ENCODE peak calls at places on chromosomes 1 and 21, in seven cellular contexts. I is IMR-90; Y is CD8-positive, alpha-beta T cell; L is ovary; M is OCI-LY7; H is H9; R is astrocyte. A is an unnamed sample. For H3K9me3, the result is how much of the 10 kb centered on the place peaks cover.

GRCh38 chr21:34926784-34927548 is 122.1 kb downstream of the RUNX1 start:
- DNase-seq in I (peak), Y (no peak), L (no peak), M (no peak), H (no peak), R (no peak), A (no peak)

GRCh38 chr1:37931148-37931492 is 15.7 kb downstream of the INPP5B start:
- DNase-seq in I (no peak), Y (peak), L (no peak), M (no peak), H (no peak), R (no peak), A (no peak)

GRCh38 chr21:45294509-45295291 is 7.0 kb upstream of the POFUT2 start:
- DNase-seq in I (peak), Y (no peak), L (peak), M (no peak), H (peak), R (peak), A (no peak)

GRCh38 chr1:227789881-227790400 is 25.5 kb upstream of the PRSS38 start:
- DNase-seq in I (no peak), Y (peak), L (no peak), M (no peak), H (no peak), R (no peak), A (no peak)

GRCh38 chr1:169062152-169062551 is 44.3 kb upstream of the ATP1B1 start:
- DNase-seq in I (no peak), Y (no peak), L (no peak), M (no peak), H (no peak), R (no peak), A (no peak)

GRCh38 chr1:67659229-67659628 is 25.8 kb upstream of the GADD45A start:
- DNase-seq in I (no peak), Y (no peak), L (no peak), M (no peak), H (no peak), R (no peak), A (no peak)

GRCh38 chr1:232953176-232953524 is 2.7 kb downstream of the NTPCR start:
- DNase-seq in I (no peak), Y (no peak), L (no peak), M (no peak), H (no peak), R (no peak), A (no peak)

GRCh38 chr1:32798679-32799416 is 18.3 kb downstream of the YARS1 start:
- DNase-seq in I (no peak), Y (peak), L (no peak), M (no peak), H (no peak), R (no peak), A (no peak)

GRCh38 chr1:24384251-24385090 is 29.1 kb downstream of the STPG1 start:
- DNase-seq in I (peak), Y (no peak), L (no peak), M (no peak), H (no peak), R (peak), A (no peak)

GRCh38 chr1:157163273-157164127 is 25.3 kb upstream of the ETV3 start:
- DNase-seq in I (peak), Y (peak), L (peak), M (peak), H (peak), R (no peak), A (peak)

GRCh38 chr1:33111965-33112364 is 31.0 kb downstream of the AZIN2 start:
- DNase-seq in I (peak), Y (no peak), L (no peak), M (peak), H (no peak), R (no peak), A (no peak)

GRCh38 chr1:107965112-107965991 is at the start of gene VAV3:
- DNase-seq in I (peak), Y (peak), L (peak), M (peak), H (peak), R (peak), A (peak)

GRCh38 chr1:96926176-96926575 is 204.6 kb downstream of the PTBP2 start:
- DNase-seq in I (no peak), Y (no peak), L (no peak), M (no peak), H (no peak), R (no peak), A (no peak)

GRCh38 chr21:30240661-30241060 is 24.8 kb upstream of the CLDN8 start:
- DNase-seq in I (no peak), Y (no peak), L (no peak), M (no peak), H (no peak), R (no peak), A (no peak)

GRCh38 chr1:35377553-35377952 is 109.0 kb downstream of the ZMYM4 start:
- DNase-seq in I (peak), Y (no peak), L (no peak), M (no peak), H (no peak), R (peak), A (no peak)

GRCh38 chr1:18871401-18872070 is 12.1 kb upstream of the TAS1R2 start:
- DNase-seq in I (no peak), Y (no peak), L (no peak), M (no peak), H (no peak), R (no peak), A (no peak)

GRCh38 chr1:19053486-19053885 is 97.0 kb upstream of the IFFO2 start:
- DNase-seq in I (no peak), Y (no peak), L (no peak), M (no peak), H (no peak), R (no peak), A (no peak)

GRCh38 chr1:14602131-14602530 is 3.6 kb downstream of the KAZN start:
- DNase-seq in I (no peak), Y (no peak), L (peak), M (no peak), H (no peak), R (peak), A (no peak)

GRCh38 chr21:42276526-42277154 is 38.6 kb downstream of the TFF3 start:
- DNase-seq in I (no peak), Y (no peak), L (no peak), M (no peak), H (no peak), R (no peak), A (no peak)

GRCh38 chr1:203273869-203274602 is 31.3 kb upstream of the BTG2 start:
- DNase-seq in I (no peak), Y (no peak), L (peak), M (peak), H (no peak), R (no peak), A (no peak)

GRCh38 chr1:236556606-236557005 is 32.8 kb downstream of the LGALS8 start:
- DNase-seq in I (no peak), Y (no peak), L (no peak), M (no peak), H (no peak), R (no peak), A (no peak)

GRCh38 chr21:25801217-25802015 is 66.6 kb downstream of the GABPA start:
- DNase-seq in I (peak), Y (peak), L (peak), M (peak), H (peak), R (peak), A (peak)

GRCh38 chr1:72620453-72620852 is 338.1 kb upstream of the NEGR1 start:
- DNase-seq in I (no peak), Y (no peak), L (no peak), M (no peak), H (no peak), R (no peak), A (no peak)

GRCh38 chr1:21439721-21440629 is at the start of gene NBPF3:
- DNase-seq in I (peak), Y (peak), L (peak), M (no peak), H (peak), R (peak), A (peak)

GRCh38 chr1:64624859-64625258 is 120.0 kb upstream of the RAVER2 start:
- DNase-seq in I (peak), Y (no peak), L (no peak), M (no peak), H (no peak), R (peak), A (no peak)

GRCh38 chr1:184019066-184019465 is 18.5 kb downstream of the COLGALT2 start:
- DNase-seq in I (no peak), Y (no peak), L (no peak), M (no peak), H (no peak), R (no peak), A (no peak)

DNA sequence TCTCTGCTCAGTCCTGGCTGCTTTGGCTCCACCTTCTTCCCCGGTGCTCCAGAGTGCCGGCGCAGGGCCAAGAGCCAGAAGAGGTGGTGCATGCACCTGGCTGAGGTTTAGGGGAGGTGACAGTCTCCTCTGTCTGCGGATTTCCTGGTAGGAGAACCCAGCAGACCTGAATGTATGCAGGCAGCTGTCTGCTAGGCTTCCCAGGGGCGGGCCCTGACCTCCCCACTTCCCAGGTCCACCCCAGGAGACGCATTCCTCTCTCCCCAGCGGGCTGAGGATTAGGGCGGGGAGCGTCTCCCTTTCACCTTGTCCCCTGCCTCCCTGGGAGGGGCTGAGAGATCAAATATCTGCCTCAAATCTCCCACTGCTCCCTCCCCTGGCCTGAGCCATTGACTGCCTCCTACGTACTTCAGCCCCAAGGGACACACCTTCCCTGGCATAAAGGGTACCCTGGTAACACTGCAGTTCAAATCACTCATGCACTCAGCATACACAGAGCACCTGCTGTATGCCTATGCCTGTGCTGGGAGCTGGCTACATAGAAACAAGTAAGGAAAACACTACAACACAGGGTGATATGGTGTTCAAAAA is 27.5 kb downstream of the DMBX1 start:
- DNase-seq in I (no peak), Y (no peak), L (no peak), M (no peak), H (peak), R (no peak), A (no peak)
- TF ChIP-seq CTCF in I (no peak), Y (no peak), L (no peak), M (no peak), H (peak), R (no peak), A (no peak)

GRCh38 chr1:155392898-155393411 is 72.3 kb downstream of the RUSC1 start:
- DNase-seq in I (peak), Y (no peak), L (no peak), M (no peak), H (no peak), R (peak), A (no peak)

GRCh38 chr1:155389831-155390230 is 69.1 kb downstream of the RUSC1 start:
- DNase-seq in I (peak), Y (no peak), L (no peak), M (no peak), H (no peak), R (peak), A (no peak)
- H3K9me3 ChIP-seq in I (under half), Y (under half), L (under half), M (under half), H (under half), R (under half), A (under half)

GRCh38 chr1:204754821-204755220 is 69.3 kb upstream of the LRRN2 start:
- DNase-seq in I (no peak), Y (no peak), L (no peak), M (no peak), H (no peak), R (no peak), A (no peak)

GRCh38 chr1:204751480-204751879 is 65.9 kb upstream of the LRRN2 start:
- DNase-seq in I (no peak), Y (no peak), L (no peak), M (no peak), H (no peak), R (no peak), A (no peak)

GRCh38 chr1:204752688-204753040 is 67.1 kb upstream of the LRRN2 start:
- DNase-seq in I (no peak), Y (no peak), L (no peak), M (no peak), H (no peak), R (no peak), A (no peak)

GRCh38 chr1:204756349-204756748 is 70.8 kb upstream of the LRRN2 start:
- DNase-seq in I (no peak), Y (no peak), L (no peak), M (no peak), H (no peak), R (no peak), A (no peak)

GRCh38 chr1:204751883-204752687 is 66.5 kb upstream of the LRRN2 start:
- DNase-seq in I (no peak), Y (no peak), L (no peak), M (no peak), H (peak), R (no peak), A (no peak)
- TF ChIP-seq CTCF in I (no peak), Y (no peak), L (no peak), M (no peak), H (no peak), R (no peak), A (no peak)

GRCh38 chr1:152884506-152884905 is 6.4 kb downstream of the SMCP start:
- DNase-seq in I (no peak), Y (no peak), L (no peak), M (no peak), H (no peak), R (no peak), A (no peak)

GRCh38 chr1:152884085-152884484 is 6.0 kb downstream of the SMCP start:
- DNase-seq in I (no peak), Y (no peak), L (no peak), M (no peak), H (no peak), R (no peak), A (no peak)

GRCh38 chr1:152884966-152885624 is 7.0 kb downstream of the SMCP start:
- DNase-seq in I (no peak), Y (no peak), L (no peak), M (no peak), H (no peak), R (peak), A (no peak)

GRCh38 chr1:152886758-152887409 is 8.8 kb downstream of the SMCP start:
- DNase-seq in I (no peak), Y (no peak), L (no peak), M (no peak), H (no peak), R (no peak), A (no peak)

GRCh38 chr1:152886090-152886489 is 8.0 kb downstream of the SMCP start:
- DNase-seq in I (no peak), Y (no peak), L (no peak), M (no peak), H (no peak), R (peak), A (no peak)
- H3K9me3 ChIP-seq in I (under half), Y (under half), L (under half), M (under half), H (under half), R (under half), A (under half)

GRCh38 chr1:43908226-43908625 is 25.4 kb upstream of the ARTN start:
- DNase-seq in I (no peak), Y (no peak), L (no peak), M (no peak), H (no peak), R (no peak), A (no peak)

GRCh38 chr1:43904660-43905551 is 28.7 kb upstream of the ARTN start:
- DNase-seq in I (no peak), Y (no peak), L (no peak), M (no peak), H (no peak), R (no peak), A (no peak)

GRCh38 chr1:43912607-43913006 is 21.0 kb upstream of the ARTN start:
- DNase-seq in I (peak), Y (no peak), L (no peak), M (no peak), H (peak), R (peak), A (no peak)

GRCh38 chr1:43910359-43910758 is 23.2 kb upstream of the ARTN start:
- DNase-seq in I (no peak), Y (no peak), L (no peak), M (no peak), H (no peak), R (no peak), A (no peak)

GRCh38 chr1:43908858-43909257 is 24.7 kb upstream of the ARTN start:
- DNase-seq in I (no peak), Y (no peak), L (no peak), M (no peak), H (no peak), R (no peak), A (no peak)
- TF ChIP-seq CTCF in I (no peak), Y (no peak), L (no peak), M (peak), H (peak), R (no peak), A (no peak)

GRCh38 chr1:2923351-2923750 is 97.9 kb upstream of the ACTRT2 start:
- DNase-seq in I (no peak), Y (no peak), L (no peak), M (no peak), H (no peak), R (no peak), A (no peak)
- H3K9me3 ChIP-seq in I (half or more), Y (under half), L (under half), M (under half), H (half or more), R (under half), A (under half)

GRCh38 chr1:229411434-229412055 is 22.3 kb downstream of the ACTA1 start:
- DNase-seq in I (no peak), Y (no peak), L (no peak), M (no peak), H (no peak), R (no peak), A (no peak)
- TF ChIP-seq CTCF in I (no peak), Y (no peak), L (no peak), M (no peak), H (no peak), R (no peak), A (no peak)

GRCh38 chr1:247740721-247741120 is 2.3 kb downstream of the OR14K1 start:
- DNase-seq in I (peak), Y (no peak), L (no peak), M (no peak), H (no peak), R (no peak), A (no peak)
- H3K9me3 ChIP-seq in I (under half), Y (under half), L (under half), M (under half), H (under half), R (under half), A (under half)

DNA sequence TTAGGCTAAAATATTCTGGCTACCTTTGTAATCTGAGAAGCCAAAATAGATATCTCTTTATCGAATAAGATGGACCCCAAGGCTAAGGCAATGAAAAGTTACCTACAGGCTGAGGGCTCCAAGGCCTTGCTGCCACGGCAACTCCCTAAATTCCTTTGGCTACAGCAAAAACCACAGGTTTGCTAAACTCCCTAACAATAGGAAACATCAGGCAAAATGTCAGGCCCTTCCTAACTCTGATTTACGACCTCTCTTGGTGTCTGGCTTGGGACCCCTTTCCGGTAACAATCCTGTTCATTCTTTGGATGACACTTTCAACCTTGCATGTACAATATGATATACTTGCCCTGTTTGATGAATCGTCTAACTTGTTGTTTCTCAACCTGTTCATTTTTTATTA is 11.3 kb upstream of the OR2T8 start:
- DNase-seq in I (no peak), Y (no peak), L (no peak), M (no peak), H (no peak), R (no peak), A (no peak)
- TF ChIP-seq CTCF in I (no peak), Y (no peak), L (no peak), M (no peak), H (no peak), R (no peak), A (no peak)

A was measured in CD4-positive, alpha-beta T cell.